ENCODE peak calls at places on chromosomes 11 and 22, in four cellular contexts. One of them, this sample, is unnamed.

GRCh38 chr11:122893131-122893530 is 10.6 kb downstream of the JHY start:
- DNase-seq in A549: no peak
- DNase-seq in K562: no peak
- DNase-seq in HepG2: no peak
- DNase-seq in this sample: no peak

GRCh38 chr22:18057568-18058209 is 20.1 kb upstream of the PEX26 start:
- DNase-seq in A549: peak
- DNase-seq in K562: peak
- DNase-seq in HepG2: peak
- DNase-seq in this sample: no peak

GRCh38 chr22:39293766-39294368 is 25.6 kb downstream of the RPL3 start:
- DNase-seq in A549: no peak
- DNase-seq in K562: no peak
- DNase-seq in HepG2: no peak
- DNase-seq in this sample: no peak

GRCh38 chr22:50192056-50192824 is 6.5 kb downstream of the TRABD start:
- DNase-seq in A549: no peak
- DNase-seq in K562: no peak
- DNase-seq in HepG2: no peak
- DNase-seq in this sample: no peak

GRCh38 chr22:50114221-50114981 is 24.6 kb downstream of the MOV10L1 start:
- DNase-seq in A549: no peak
- DNase-seq in K562: no peak
- DNase-seq in HepG2: no peak
- DNase-seq in this sample: no peak

GRCh38 chr11:16772141-16772512 is 33.7 kb downstream of the C11orf58 start:
- DNase-seq in A549: no peak
- DNase-seq in K562: no peak
- DNase-seq in HepG2: no peak
- DNase-seq in this sample: no peak

GRCh38 chr22:43209523-43209890 is 22.6 kb upstream of the TTLL12 start:
- DNase-seq in A549: no peak
- DNase-seq in K562: no peak
- DNase-seq in HepG2: no peak
- DNase-seq in this sample: no peak

GRCh38 chr22:31089101-31090100 is 8.3 kb downstream of the SMTN start:
- DNase-seq in A549: no peak
- DNase-seq in K562: peak
- DNase-seq in HepG2: no peak
- DNase-seq in this sample: peak

GRCh38 chr11:31643831-31644230 is 134.3 kb downstream of the ELP4 start:
- DNase-seq in A549: peak
- DNase-seq in K562: no peak
- DNase-seq in HepG2: no peak
- DNase-seq in this sample: no peak

GRCh38 chr11:47641585-47642098 is 717 bp downstream of the MTCH2 start:
- DNase-seq in A549: no peak
- DNase-seq in K562: peak
- DNase-seq in HepG2: no peak
- DNase-seq in this sample: no peak

GRCh38 chr11:13288375-13289029 is 10.9 kb downstream of the BMAL1 start:
- DNase-seq in A549: no peak
- DNase-seq in K562: no peak
- DNase-seq in HepG2: no peak
- DNase-seq in this sample: no peak

GRCh38 chr11:122690801-122691649 is 35.5 kb downstream of the UBASH3B start:
- DNase-seq in A549: no peak
- DNase-seq in K562: no peak
- DNase-seq in HepG2: no peak
- DNase-seq in this sample: no peak

GRCh38 chr22:36386351-36386899 is 1.3 kb downstream of the MYH9 start:
- DNase-seq in A549: no peak
- DNase-seq in K562: peak
- DNase-seq in HepG2: no peak
- DNase-seq in this sample: no peak

GRCh38 chr22:31952094-31952401 is 7.7 kb downstream of the YWHAH start:
- DNase-seq in A549: no peak
- DNase-seq in K562: no peak
- DNase-seq in HepG2: no peak
- DNase-seq in this sample: no peak

GRCh38 chr22:41171996-41172395 is 33.1 kb upstream of the L3MBTL2 start:
- DNase-seq in A549: no peak
- DNase-seq in K562: no peak
- DNase-seq in HepG2: no peak
- DNase-seq in this sample: no peak

GRCh38 chr11:560305-561147 is at the start of the genes LMNTD2 and RASSF7:
- DNase-seq in A549: peak
- DNase-seq in K562: peak
- DNase-seq in HepG2: peak
- DNase-seq in this sample: peak
- TF ChIP-seq HMGXB4 in A549: no peak
- TF ChIP-seq HMGXB4 in K562: no peak
- TF ChIP-seq HMGXB4 in HepG2: peak
- TF ChIP-seq HMGXB4 in this sample: no peak

GRCh38 chr11:117273550-117274289 is 17.4 kb upstream of the BACE1-AS start:
- DNase-seq in A549: no peak
- DNase-seq in K562: no peak
- DNase-seq in HepG2: no peak
- DNase-seq in this sample: no peak
- TF ChIP-seq HMGXB4 in A549: no peak
- TF ChIP-seq HMGXB4 in K562: no peak
- TF ChIP-seq HMGXB4 in HepG2: no peak
- TF ChIP-seq HMGXB4 in this sample: no peak

DNA sequence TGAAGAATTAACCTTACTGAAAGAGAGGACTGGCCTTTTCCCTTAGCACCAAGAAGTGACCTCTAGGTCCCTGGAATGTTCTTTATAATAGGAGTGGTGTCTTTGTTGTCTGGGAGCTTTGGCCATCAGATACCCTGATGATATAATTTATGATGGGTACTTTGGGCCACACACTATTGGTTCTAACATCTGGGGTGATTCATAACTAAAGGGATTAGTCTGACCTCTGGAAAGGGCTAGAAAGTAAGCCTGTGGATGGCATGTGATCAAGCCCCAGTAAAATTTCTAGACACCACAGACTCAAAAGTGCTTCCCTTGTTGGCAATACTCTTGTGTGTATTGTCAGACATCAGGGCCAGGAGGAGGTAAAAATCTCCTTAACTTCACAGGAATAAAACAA is 891.2 kb downstream of the KCNA4 start:
- DNase-seq in A549: no peak
- DNase-seq in K562: no peak
- DNase-seq in HepG2: no peak
- DNase-seq in this sample: no peak
- TF ChIP-seq HMGXB4 in A549: no peak
- TF ChIP-seq HMGXB4 in K562: no peak
- TF ChIP-seq HMGXB4 in HepG2: no peak
- TF ChIP-seq HMGXB4 in this sample: no peak

GRCh38 chr11:102882389-102883024 is 7.7 kb upstream of the MMP12 start:
- DNase-seq in A549: no peak
- DNase-seq in K562: no peak
- DNase-seq in HepG2: no peak
- DNase-seq in this sample: no peak
- TF ChIP-seq HMGXB4 in A549: no peak
- TF ChIP-seq HMGXB4 in K562: no peak
- TF ChIP-seq HMGXB4 in HepG2: no peak
- TF ChIP-seq HMGXB4 in this sample: no peak

DNA sequence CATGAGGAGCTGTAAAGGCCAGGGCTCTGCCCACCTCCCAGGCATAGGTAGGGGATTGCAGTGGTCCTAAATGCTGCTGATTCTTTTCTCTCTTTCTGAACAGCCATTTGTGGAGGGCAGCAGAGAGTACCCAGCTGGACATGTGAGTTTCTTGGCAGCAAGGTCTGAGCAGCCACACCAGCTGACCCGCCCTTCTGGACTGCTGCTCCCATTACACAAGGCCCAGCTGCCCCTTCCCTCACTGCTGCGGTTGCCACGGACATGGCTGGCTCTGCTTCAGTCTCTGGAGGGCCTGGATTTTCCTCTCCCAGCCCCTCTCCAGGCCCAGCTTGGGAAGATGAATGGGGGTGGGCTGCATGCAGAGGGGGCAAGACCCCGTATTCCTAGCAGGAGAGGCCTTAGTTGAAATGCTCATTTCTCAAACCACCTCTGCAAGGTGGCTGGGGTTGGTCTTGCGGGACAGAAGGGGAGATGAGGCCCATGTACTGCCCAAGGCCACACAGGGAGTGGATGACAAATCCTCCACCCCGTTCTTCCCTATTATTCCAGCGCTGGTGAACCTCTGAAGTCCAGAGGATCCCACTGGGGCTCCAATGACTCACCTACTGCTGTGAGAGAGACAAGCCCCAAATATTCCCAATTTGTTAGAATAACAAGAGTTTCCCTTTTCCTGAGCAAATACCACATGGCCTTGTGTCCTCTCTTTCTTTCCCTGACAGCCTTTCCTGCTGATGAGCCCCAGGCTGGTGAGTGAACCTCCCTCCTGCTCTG is 4.7 kb downstream of the LGALS12 start:
- DNase-seq in A549: no peak
- DNase-seq in K562: no peak
- DNase-seq in HepG2: no peak
- DNase-seq in this sample: no peak
- TF ChIP-seq HMGXB4 in A549: no peak
- TF ChIP-seq HMGXB4 in K562: no peak
- TF ChIP-seq HMGXB4 in HepG2: no peak
- TF ChIP-seq HMGXB4 in this sample: no peak

GRCh38 chr22:48556751-48557150 is 1270.9 kb downstream of the BRD1 start:
- DNase-seq in A549: no peak
- DNase-seq in K562: no peak
- DNase-seq in HepG2: no peak
- DNase-seq in this sample: no peak

GRCh38 chr22:48553694-48554308 is 1273.9 kb downstream of the BRD1 start:
- DNase-seq in A549: no peak
- DNase-seq in K562: no peak
- DNase-seq in HepG2: no peak
- DNase-seq in this sample: no peak

GRCh38 chr22:48555606-48556005 is 1272.1 kb downstream of the BRD1 start:
- DNase-seq in A549: no peak
- DNase-seq in K562: no peak
- DNase-seq in HepG2: no peak
- DNase-seq in this sample: no peak

GRCh38 chr22:48553119-48553518 is 1274.6 kb downstream of the BRD1 start:
- DNase-seq in A549: no peak
- DNase-seq in K562: no peak
- DNase-seq in HepG2: no peak
- DNase-seq in this sample: no peak

DNA sequence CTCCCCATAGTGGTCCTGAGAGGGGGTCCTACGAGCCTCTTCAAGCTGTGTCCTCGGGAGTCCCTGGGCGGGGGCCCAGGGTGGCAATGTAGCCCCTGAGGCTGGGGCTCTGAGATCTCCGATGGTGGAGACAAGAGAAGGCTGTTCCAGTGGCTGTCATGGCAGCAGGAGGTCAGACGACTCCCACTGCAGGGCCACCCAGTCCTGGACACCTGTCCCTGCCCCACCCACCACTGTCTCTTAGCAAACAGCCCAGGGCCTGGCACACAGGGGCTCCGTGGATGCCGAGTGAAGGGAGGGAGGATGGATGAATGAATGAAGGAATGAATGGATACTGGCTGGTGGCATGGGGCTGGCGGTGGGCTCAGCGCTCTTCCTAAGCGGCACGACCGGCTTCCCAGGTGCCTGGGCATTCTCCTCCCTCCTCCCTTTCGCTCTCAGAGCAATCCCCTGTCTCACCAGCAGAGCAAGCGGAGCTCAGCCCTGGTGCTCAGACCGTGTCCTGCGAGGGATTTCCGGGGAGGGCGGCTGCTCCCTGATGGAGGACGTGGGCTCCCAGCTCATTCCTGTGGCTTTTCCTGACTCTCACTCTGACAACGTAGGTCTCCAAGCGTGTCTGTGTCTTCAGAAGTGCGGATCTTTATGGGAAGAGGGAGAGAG is 1272.7 kb downstream of the BRD1 start:
- DNase-seq in A549: peak
- DNase-seq in K562: no peak
- DNase-seq in HepG2: no peak
- DNase-seq in this sample: peak
- TF ChIP-seq HMGXB4 in A549: no peak
- TF ChIP-seq HMGXB4 in K562: no peak
- TF ChIP-seq HMGXB4 in HepG2: no peak
- TF ChIP-seq HMGXB4 in this sample: no peak

DNA sequence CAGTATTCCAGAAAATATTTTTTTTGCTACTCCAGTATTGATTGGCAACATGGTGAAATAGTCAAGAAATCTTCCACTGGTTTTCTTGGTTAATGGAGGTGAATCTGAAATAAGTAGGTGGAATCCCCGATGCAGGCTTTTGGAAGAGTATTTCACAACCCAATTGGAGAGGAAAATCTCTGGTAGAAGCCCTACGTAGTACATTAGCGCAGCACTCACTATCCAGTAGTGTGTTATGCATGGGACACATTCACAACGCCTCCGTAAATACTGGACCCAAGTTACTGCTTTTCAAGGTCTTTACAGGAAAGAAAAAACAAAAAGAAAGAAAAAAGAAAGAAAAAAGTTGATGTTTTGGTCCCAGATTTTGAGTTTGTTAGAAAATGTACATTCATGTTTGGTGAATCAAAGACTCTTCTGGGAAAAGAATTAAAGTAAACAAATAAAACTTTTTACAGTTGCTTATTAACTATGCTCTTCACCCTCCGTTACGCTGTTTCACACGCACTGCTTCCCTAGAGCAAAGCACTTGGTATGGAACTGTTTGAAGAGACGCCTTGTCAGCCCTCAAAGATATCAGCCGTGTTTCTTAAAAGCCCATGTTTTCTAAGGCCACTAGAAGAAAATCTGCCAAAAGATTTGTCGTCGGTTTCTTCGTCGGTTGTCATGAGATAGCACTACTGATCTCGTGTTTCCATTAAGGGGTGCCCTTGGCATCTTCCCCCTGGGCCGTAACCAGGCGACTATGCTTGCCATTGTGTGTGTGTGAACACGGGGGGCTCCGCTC is 170.4 kb upstream of the CTSC start:
- DNase-seq in A549: no peak
- DNase-seq in K562: no peak
- DNase-seq in HepG2: no peak
- DNase-seq in this sample: no peak
- TF ChIP-seq HMGXB4 in A549: no peak
- TF ChIP-seq HMGXB4 in K562: no peak
- TF ChIP-seq HMGXB4 in HepG2: no peak
- TF ChIP-seq HMGXB4 in this sample: no peak

GRCh38 chr11:20042025-20042639 is 118.1 kb downstream of the DBX1 start:
- DNase-seq in A549: peak
- DNase-seq in K562: no peak
- DNase-seq in HepG2: no peak
- DNase-seq in this sample: no peak

GRCh38 chr11:20038969-20039368 is 121.3 kb downstream of the DBX1 start:
- DNase-seq in A549: no peak
- DNase-seq in K562: no peak
- DNase-seq in HepG2: no peak
- DNase-seq in this sample: no peak

GRCh38 chr11:20043992-20044391 is 116.3 kb downstream of the DBX1 start:
- DNase-seq in A549: no peak
- DNase-seq in K562: no peak
- DNase-seq in HepG2: no peak
- DNase-seq in this sample: no peak

GRCh38 chr11:20042717-20043392 is 117.4 kb downstream of the DBX1 start:
- DNase-seq in A549: no peak
- DNase-seq in K562: no peak
- DNase-seq in HepG2: no peak
- DNase-seq in this sample: no peak

GRCh38 chr11:20041499-20041898 is 118.8 kb downstream of the DBX1 start:
- DNase-seq in A549: no peak
- DNase-seq in K562: no peak
- DNase-seq in HepG2: no peak
- DNase-seq in this sample: no peak
- TF ChIP-seq HMGXB4 in A549: no peak
- TF ChIP-seq HMGXB4 in K562: no peak
- TF ChIP-seq HMGXB4 in HepG2: no peak
- TF ChIP-seq HMGXB4 in this sample: no peak

This sample was measured in WTC11.